ENCODE peak calls at places on chromosomes 13 and 19, in six cellular contexts. I, S, A, M, C and U are unnamed samples.

GRCh38 chr13:23021921-23022320 is 158.9 kb upstream of the SGCG start:
- DNase-seq in I (no peak), S (no peak), A (no peak), M (no peak), C (no peak), U (no peak)

GRCh38 chr19:49361438-49362047 is 673 bp downstream of the TEAD2 start:
- DNase-seq in I (peak; percentile 90), S (peak; percentile 56), A (peak; percentile 80), M (peak; percentile 75), C (peak; percentile 88), U (no peak)

GRCh38 chr13:33441015-33441414 is 155.5 kb upstream of the STARD13 start:
- DNase-seq in I (peak; percentile 44), S (no peak), A (peak; percentile 60), M (peak; percentile 37), C (peak; percentile 67), U (no peak)

GRCh38 chr13:99984463-99985242 is 3.1 kb downstream of the ZIC2 start:
- DNase-seq in I (peak; percentile 65), S (no peak), A (no peak), M (no peak), C (peak; percentile 74), U (no peak)

GRCh38 chr13:100484708-100485107 is 103.9 kb downstream of the GGACT start:
- DNase-seq in I (no peak), S (no peak), A (no peak), M (no peak), C (no peak), U (no peak)

GRCh38 chr19:10832659-10833296 is 3.2 kb downstream of the TMED1 start:
- DNase-seq in I (no peak), S (no peak), A (no peak), M (no peak), C (no peak), U (no peak)

GRCh38 chr13:71218960-71219359 is 648.0 kb downstream of the DACH1 start:
- DNase-seq in I (peak; percentile 68), S (peak; percentile 4), A (peak; percentile 48), M (no peak), C (peak; percentile 65), U (no peak)

GRCh38 chr13:40375522-40376171 is 290.8 kb downstream of the FOXO1 start:
- DNase-seq in I (no peak), S (no peak), A (no peak), M (peak; percentile 12), C (no peak), U (no peak)

GRCh38 chr19:38049105-38049649 is 142.2 kb downstream of the SIPA1L3 start:
- DNase-seq in I (no peak), S (peak; percentile 79), A (no peak), M (no peak), C (no peak), U (peak; percentile 88)

GRCh38 chr13:113275387-113275786 is 21.7 kb upstream of the LAMP1 start:
- DNase-seq in I (peak; percentile 61), S (peak; percentile 40), A (peak; percentile 69), M (peak; percentile 81), C (peak; percentile 77), U (peak; percentile 33)

GRCh38 chr19:51479531-51480331 is 1.4 kb downstream of the CEACAM18 start:
- DNase-seq in I (no peak), S (no peak), A (peak; percentile 31), M (no peak), C (no peak), U (no peak)

GRCh38 chr19:778910-779653 is 18.2 kb upstream of the PTBP1 start:
- DNase-seq in I (no peak), S (no peak), A (peak; percentile 73), M (peak; percentile 96), C (peak; percentile 49), U (no peak)

GRCh38 chr19:1244693-1245451 is 3.3 kb downstream of the ATP5F1D start:
- DNase-seq in I (no peak), S (no peak), A (no peak), M (peak; percentile 65), C (no peak), U (no peak)

GRCh38 chr13:34886987-34887386 is 55.1 kb upstream of the NBEA start:
- DNase-seq in I (no peak), S (no peak), A (peak; percentile 68), M (peak; percentile 34), C (no peak), U (no peak)

GRCh38 chr13:40059540-40060232 is 404.2 kb downstream of the COG6 start:
- DNase-seq in I (no peak), S (no peak), A (no peak), M (peak; percentile 43), C (no peak), U (no peak)

GRCh38 chr13:113152894-113153809 is 5.3 kb upstream of the PROZ start:
- DNase-seq in I (peak; percentile 63), S (peak; percentile 4), A (peak; percentile 18), M (peak; percentile 27), C (peak; percentile 73), U (no peak)

GRCh38 chr19:33550741-33551140 is 29.1 kb upstream of the PEPD start:
- DNase-seq in I (no peak), S (no peak), A (no peak), M (no peak), C (no peak), U (no peak)

GRCh38 chr13:49246850-49247721 is 639 bp upstream of the CDADC1 start:
- DNase-seq in I (no peak), S (no peak), A (no peak), M (no peak), C (no peak), U (no peak)

GRCh38 chr19:43765109-43765876 is 10.5 kb upstream of the SMG9 start:
- DNase-seq in I (no peak), S (peak; percentile 88), A (peak; percentile 96), M (peak; percentile 99), C (no peak), U (peak; percentile 79)

GRCh38 chr19:14686411-14686810 is 3.4 kb upstream of the ZNF333 start:
- DNase-seq in I (peak; percentile 8), S (peak; percentile 69), A (peak; percentile 62), M (peak; percentile 44), C (peak; percentile 61), U (peak; percentile 15)

GRCh38 chr19:18920400-18920799 is 885 bp downstream of the DDX49 start:
- DNase-seq in I (no peak), S (no peak), A (no peak), M (no peak), C (no peak), U (no peak)

GRCh38 chr19:48639483-48640375 is 2.5 kb upstream of the DBP start:
- DNase-seq in I (no peak), S (no peak), A (no peak), M (no peak), C (peak; percentile 63), U (no peak)

GRCh38 chr13:110338441-110339101 is 31.5 kb downstream of the COL4A2 start:
- DNase-seq in I (peak; percentile 70), S (no peak), A (no peak), M (peak; percentile 41), C (no peak), U (no peak)

DNA sequence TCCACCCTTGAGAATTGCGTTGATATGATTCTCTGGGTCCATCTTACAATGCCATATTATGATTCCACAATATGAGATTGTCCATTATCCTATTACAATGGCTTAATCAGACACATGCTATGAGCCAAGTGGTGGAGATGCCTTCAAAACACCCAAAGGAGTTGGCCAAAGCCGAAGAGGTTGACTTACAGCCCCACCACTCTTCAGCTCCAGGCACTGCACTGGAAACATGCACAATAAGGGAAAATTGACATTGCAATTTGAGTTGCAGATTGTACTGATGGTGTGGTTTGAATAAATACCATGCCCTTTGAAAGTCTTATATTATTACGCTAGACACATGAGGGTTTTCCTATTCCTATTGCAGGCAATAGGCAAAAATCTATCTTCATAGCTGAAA is 75.4 kb upstream of the TNFSF11 start:
- DNase-seq in I (no peak), S (no peak), A (no peak), M (no peak), C (no peak), U (no peak)
- H3K4me2 ChIP-seq in I (no peak overlapping the region), S (no peak overlapping the region), A (no peak overlapping the region), M (no peak overlapping the region), C (no peak overlapping the region), U (no peak overlapping the region)

DNA sequence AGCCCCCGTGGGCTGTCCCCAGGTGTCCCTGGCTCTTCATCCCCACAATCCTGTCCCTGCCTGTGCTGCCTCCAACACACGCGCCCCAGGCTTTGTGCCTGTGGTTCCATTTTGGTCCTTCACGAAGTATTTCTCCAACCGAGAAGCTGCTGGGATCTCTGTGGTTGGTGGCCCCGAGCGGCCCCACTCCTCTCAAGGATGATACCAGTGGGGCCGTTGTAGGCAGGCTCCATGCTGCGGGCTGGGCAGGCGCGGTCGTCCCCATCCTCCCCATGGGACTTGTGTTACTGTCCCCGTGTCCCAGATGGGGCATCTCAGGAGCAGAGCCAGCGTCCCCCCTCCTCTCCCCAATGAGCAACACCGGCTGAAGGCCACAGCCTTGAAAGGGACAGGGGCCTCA is 3.7 kb upstream of the ZNF554 start:
- DNase-seq in I (no peak), S (no peak), A (no peak), M (no peak), C (no peak), U (no peak)
- H2AFZ ChIP-seq in I (no peak overlapping the region), S (no peak overlapping the region), A (no peak overlapping the region), M (no peak overlapping the region), C (no peak overlapping the region), U (no peak overlapping the region)

GRCh38 chr13:51125495-51126226 is 14.6 kb upstream of the C13orf42 start:
- DNase-seq in I (peak; percentile 85), S (peak; percentile 76), A (peak; percentile 61), M (peak; percentile 84), C (peak; percentile 91), U (peak; percentile 61)

GRCh38 chr13:51134763-51135365 is 23.8 kb upstream of the C13orf42 start:
- DNase-seq in I (no peak), S (no peak), A (no peak), M (no peak), C (no peak), U (no peak)

DNA sequence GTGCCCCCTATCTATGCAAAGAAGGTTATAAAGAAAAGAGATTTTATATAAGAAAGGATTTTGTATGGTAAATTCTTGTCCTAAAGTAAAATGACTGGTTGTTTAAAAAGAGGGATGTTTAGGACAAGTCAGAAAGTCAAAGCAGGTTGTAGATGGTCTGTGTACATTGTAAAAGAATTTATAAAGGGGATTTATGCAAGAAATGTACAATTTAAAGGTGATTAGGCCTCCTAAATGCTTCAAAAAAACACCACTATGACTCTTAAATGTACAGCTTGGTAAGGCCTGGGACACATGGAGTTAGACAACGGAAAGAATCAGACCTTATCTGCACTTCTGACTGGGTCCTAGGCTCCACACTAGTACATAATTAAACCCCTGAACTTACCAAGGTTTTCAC is 19.3 kb upstream of the C13orf42 start:
- DNase-seq in I (no peak), S (no peak), A (no peak), M (no peak), C (peak; percentile 62), U (no peak)
- TF ChIP-seq EZH2phosphoT487 in I (no peak), S (no peak), A (no peak), M (no peak), C (no peak), U (no peak)

GRCh38 chr19:17544418-17544817 is 11.0 kb upstream of the COLGALT1 start:
- DNase-seq in I (no peak), S (no peak), A (no peak), M (no peak), C (no peak), U (no peak)

GRCh38 chr19:17553256-17553655 is 2.2 kb upstream of the COLGALT1 start:
- DNase-seq in I (peak; percentile 15), S (no peak), A (peak; percentile 80), M (peak; percentile 96), C (peak; percentile 45), U (no peak)

GRCh38 chr19:17550076-17550667 is 5.3 kb upstream of the COLGALT1 start:
- DNase-seq in I (no peak), S (no peak), A (no peak), M (no peak), C (no peak), U (no peak)

GRCh38 chr19:17548145-17548544 is 7.3 kb upstream of the COLGALT1 start:
- DNase-seq in I (no peak), S (no peak), A (no peak), M (no peak), C (no peak), U (no peak)

GRCh38 chr19:17549088-17549740 is 6.2 kb upstream of the COLGALT1 start:
- DNase-seq in I (no peak), S (no peak), A (no peak), M (no peak), C (no peak), U (no peak)
- H3K4me2 ChIP-seq in I (no peak overlapping the region), S (no peak overlapping the region), A (no peak overlapping the region), M (no peak overlapping the region), C (no peak overlapping the region), U (no peak overlapping the region)